ENCODE peak calls at places on chromosomes 3 and 15, in five cellular contexts. One of them, this sample, is unnamed.

GRCh38 chr3:188867691-188868090 is 304.1 kb upstream of the TPRG1 start:
- DNase-seq in Panc1: no peak
- DNase-seq in hepatocyte: no peak
- DNase-seq in right lobe of liver: no peak
- DNase-seq in testis: no peak
- DNase-seq in this sample: no peak

GRCh38 chr15:98154863-98155262 is 194.4 kb downstream of the ARRDC4 start:
- DNase-seq in hepatocyte: peak; percentile 28
- DNase-seq in Panc1: no peak
- DNase-seq in testis: no peak
- DNase-seq in right lobe of liver: no peak
- DNase-seq in this sample: peak; percentile 22

GRCh38 chr3:123347205-123347604 is 101.7 kb downstream of the ADCY5 start:
- DNase-seq in hepatocyte: no peak
- DNase-seq in testis: no peak
- DNase-seq in right lobe of liver: no peak
- DNase-seq in Panc1: no peak
- DNase-seq in this sample: no peak

GRCh38 chr15:31021067-31021665 is 29.7 kb upstream of the MTMR10 start:
- DNase-seq in Panc1: no peak
- DNase-seq in testis: no peak
- DNase-seq in hepatocyte: no peak
- DNase-seq in right lobe of liver: no peak
- DNase-seq in this sample: no peak

GRCh38 chr3:181264491-181264890 is 275.0 kb upstream of the DNAJC19 start:
- DNase-seq in testis: no peak
- DNase-seq in hepatocyte: no peak
- DNase-seq in Panc1: no peak
- DNase-seq in right lobe of liver: no peak
- DNase-seq in this sample: no peak

GRCh38 chr15:84400820-84401219 is 165.2 kb downstream of the GOLGA6L4 start:
- DNase-seq in right lobe of liver: no peak
- DNase-seq in hepatocyte: no peak
- DNase-seq in Panc1: no peak
- DNase-seq in testis: peak; percentile 2
- DNase-seq in this sample: no peak

GRCh38 chr15:81239190-81239589 is 42.5 kb downstream of the IL16 start:
- DNase-seq in Panc1: no peak
- DNase-seq in testis: no peak
- DNase-seq in right lobe of liver: no peak
- DNase-seq in hepatocyte: no peak
- DNase-seq in this sample: no peak

GRCh38 chr15:98668566-98669308 is 20.4 kb downstream of the IGF1R start:
- DNase-seq in testis: peak; percentile 11
- DNase-seq in hepatocyte: peak; percentile 23
- DNase-seq in Panc1: no peak
- DNase-seq in right lobe of liver: no peak
- DNase-seq in this sample: no peak

GRCh38 chr3:139310474-139310933 is 33.3 kb upstream of the MRPS22 start:
- DNase-seq in hepatocyte: no peak
- DNase-seq in Panc1: no peak
- DNase-seq in right lobe of liver: no peak
- DNase-seq in testis: no peak
- DNase-seq in this sample: peak; percentile 78

GRCh38 chr3:19526071-19526470 is 377.8 kb downstream of the KCNH8 start:
- DNase-seq in hepatocyte: no peak
- DNase-seq in testis: no peak
- DNase-seq in right lobe of liver: no peak
- DNase-seq in Panc1: no peak
- DNase-seq in this sample: no peak

GRCh38 chr3:76765526-76765925 is 274.4 kb upstream of the ROBO2 start:
- DNase-seq in right lobe of liver: no peak
- DNase-seq in Panc1: no peak
- DNase-seq in hepatocyte: no peak
- DNase-seq in testis: no peak
- DNase-seq in this sample: no peak

GRCh38 chr15:65423977-65424679 is 1.4 kb upstream of the IGDCC4 start:
- DNase-seq in testis: no peak
- DNase-seq in Panc1: no peak
- DNase-seq in hepatocyte: no peak
- DNase-seq in right lobe of liver: no peak
- DNase-seq in this sample: no peak

GRCh38 chr15:91884604-91885003 is 31.1 kb downstream of the SLCO3A1 start:
- DNase-seq in testis: no peak
- DNase-seq in hepatocyte: no peak
- DNase-seq in right lobe of liver: no peak
- DNase-seq in Panc1: no peak
- DNase-seq in this sample: no peak

GRCh38 chr15:68677996-68678395 is 99.2 kb downstream of the CORO2B start:
- DNase-seq in hepatocyte: no peak
- DNase-seq in right lobe of liver: no peak
- DNase-seq in Panc1: no peak
- DNase-seq in testis: no peak
- DNase-seq in this sample: no peak

GRCh38 chr3:178525180-178525704 is 11.0 kb upstream of the KCNMB2 start:
- DNase-seq in right lobe of liver: no peak
- DNase-seq in testis: no peak
- DNase-seq in Panc1: no peak
- DNase-seq in hepatocyte: no peak
- DNase-seq in this sample: peak; percentile 17

GRCh38 chr3:70064194-70064787 is 64.8 kb downstream of the SAMMSON start:
- DNase-seq in Panc1: peak; percentile 28
- DNase-seq in right lobe of liver: no peak
- DNase-seq in testis: peak; percentile 42
- DNase-seq in hepatocyte: peak; percentile 67
- DNase-seq in this sample: peak; percentile 62

GRCh38 chr3:43178891-43179366 is 73.0 kb upstream of the POMGNT2 start:
- DNase-seq in right lobe of liver: peak; percentile 71
- DNase-seq in testis: no peak
- DNase-seq in hepatocyte: peak; percentile 80
- DNase-seq in Panc1: no peak
- DNase-seq in this sample: no peak

GRCh38 chr3:174439621-174440349 is 419.3 kb upstream of the NAALADL2 start:
- DNase-seq in testis: peak; percentile 30
- DNase-seq in right lobe of liver: no peak
- DNase-seq in hepatocyte: peak; percentile 67
- DNase-seq in Panc1: peak; percentile 82
- DNase-seq in this sample: no peak

GRCh38 chr3:186534113-186534669 is 10.0 kb downstream of the CRYGS start:
- DNase-seq in Panc1: no peak
- DNase-seq in right lobe of liver: no peak
- DNase-seq in testis: no peak
- DNase-seq in hepatocyte: no peak
- DNase-seq in this sample: no peak

GRCh38 chr3:143510601-143511000 is 337.7 kb downstream of the SLC9A9 start:
- DNase-seq in hepatocyte: no peak
- DNase-seq in testis: no peak
- DNase-seq in Panc1: no peak
- DNase-seq in right lobe of liver: no peak
- DNase-seq in this sample: no peak

GRCh38 chr15:31402511-31403056 is 75.9 kb downstream of the KLF13 start:
- DNase-seq in right lobe of liver: no peak
- DNase-seq in Panc1: no peak
- DNase-seq in testis: peak; percentile 66
- DNase-seq in hepatocyte: peak; percentile 35
- DNase-seq in this sample: peak; percentile 59

GRCh38 chr15:95459288-95459687 is 871.2 kb upstream of the NR2F2 start:
- DNase-seq in hepatocyte: no peak
- DNase-seq in testis: no peak
- DNase-seq in Panc1: no peak
- DNase-seq in right lobe of liver: no peak
- DNase-seq in this sample: no peak

GRCh38 chr3:185175370-185175987 is 22.6 kb upstream of the C3orf70 start:
- DNase-seq in testis: peak; percentile 57
- DNase-seq in hepatocyte: peak; percentile 73
- DNase-seq in right lobe of liver: peak; percentile 29
- DNase-seq in Panc1: no peak
- DNase-seq in this sample: peak; percentile 88

GRCh38 chr15:70341566-70341965 is 243.8 kb upstream of the TLE3 start:
- DNase-seq in hepatocyte: no peak
- DNase-seq in Panc1: no peak
- DNase-seq in right lobe of liver: no peak
- DNase-seq in testis: no peak
- DNase-seq in this sample: no peak

GRCh38 chr15:92510163-92510882 is 116.6 kb downstream of the ST8SIA2 start:
- DNase-seq in testis: no peak
- DNase-seq in Panc1: no peak
- DNase-seq in right lobe of liver: no peak
- DNase-seq in hepatocyte: peak; percentile 17
- DNase-seq in this sample: no peak

GRCh38 chr3:28122227-28122626 is 119.2 kb upstream of the CMC1 start:
- DNase-seq in hepatocyte: no peak
- DNase-seq in testis: no peak
- DNase-seq in right lobe of liver: no peak
- DNase-seq in Panc1: no peak
- DNase-seq in this sample: no peak

GRCh38 chr15:25541228-25541627 is 102.4 kb upstream of the UBE3A start:
- DNase-seq in right lobe of liver: no peak
- DNase-seq in hepatocyte: no peak
- DNase-seq in Panc1: no peak
- DNase-seq in testis: no peak
- DNase-seq in this sample: no peak

GRCh38 chr3:123618768-123619484 is 34.1 kb upstream of the HACD2 start:
- DNase-seq in right lobe of liver: peak; percentile 61
- DNase-seq in hepatocyte: peak; percentile 58
- DNase-seq in Panc1: no peak
- DNase-seq in testis: peak; percentile 76
- DNase-seq in this sample: peak; percentile 19

GRCh38 chr3:115814778-115815380 is 191.6 kb downstream of the GAP43 start:
- DNase-seq in Panc1: peak; percentile 64
- DNase-seq in right lobe of liver: peak; percentile 61
- DNase-seq in hepatocyte: peak; percentile 82
- DNase-seq in testis: peak; percentile 90
- DNase-seq in this sample: peak; percentile 79

GRCh38 chr3:72077473-72078259 is 292.7 kb upstream of the PROK2 start:
- DNase-seq in right lobe of liver: no peak
- DNase-seq in Panc1: no peak
- DNase-seq in hepatocyte: no peak
- DNase-seq in testis: no peak
- DNase-seq in this sample: no peak

GRCh38 chr15:88902846-88903245 is 7.5 kb upstream of the HAPLN3 start:
- DNase-seq in hepatocyte: no peak
- DNase-seq in Panc1: no peak
- DNase-seq in testis: no peak
- DNase-seq in right lobe of liver: no peak
- DNase-seq in this sample: no peak
- H3K4me1 ChIP-seq in hepatocyte: peaks cover 2% of the 10 kb centered on the region
- H3K4me1 ChIP-seq in Panc1: peaks cover 90% of the 10 kb centered on the region
- H3K4me1 ChIP-seq in testis: peaks cover 5% of the 10 kb centered on the region
- H3K4me1 ChIP-seq in right lobe of liver: no peaks in the 10 kb centered on the region
- H3K4me1 ChIP-seq in this sample: peaks cover 4% of the 10 kb centered on the region

DNA sequence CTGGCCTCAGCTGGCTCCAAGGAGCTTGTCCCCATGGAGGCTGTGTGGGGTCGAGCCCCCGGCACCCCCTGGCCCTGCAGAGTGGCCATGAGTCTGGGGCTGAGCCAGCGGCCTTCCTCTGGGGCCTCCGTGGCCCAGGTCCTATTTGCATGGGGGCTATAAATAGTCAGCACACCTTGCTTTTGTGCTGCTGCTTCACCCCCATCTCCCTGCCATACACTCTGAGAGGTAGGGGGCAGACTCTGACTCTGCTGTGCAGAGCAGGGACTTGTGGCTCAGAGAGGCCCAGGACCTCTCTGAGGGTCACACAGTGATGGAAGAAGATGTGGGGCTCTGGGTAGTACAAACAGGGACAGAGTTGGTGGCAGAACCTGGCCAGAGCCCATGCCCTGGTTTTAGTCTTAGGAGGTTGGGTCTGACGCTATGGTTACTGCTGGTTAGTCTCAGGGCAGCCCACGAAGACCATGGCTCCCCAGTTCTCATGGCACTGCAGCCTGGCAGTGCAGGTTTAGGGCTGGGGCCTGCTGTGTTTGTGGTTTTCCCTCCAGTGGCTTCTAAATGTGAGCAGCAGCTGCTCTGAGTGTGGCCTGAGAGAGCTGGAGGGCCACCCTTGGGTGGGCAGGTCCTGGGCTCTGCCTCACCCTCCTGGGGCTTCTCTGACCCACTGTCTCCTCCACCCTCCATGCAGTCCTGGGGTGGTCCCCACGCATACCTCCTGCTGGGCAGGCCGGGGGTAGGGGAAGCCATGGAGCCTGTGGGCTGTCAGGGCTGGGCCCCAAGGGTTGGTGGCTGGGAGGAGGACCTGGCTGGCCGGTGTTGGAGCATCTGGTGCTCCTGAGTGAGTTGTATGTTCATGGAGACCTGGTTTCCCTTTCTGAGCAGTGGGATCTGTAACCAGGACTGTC is 13.6 kb downstream of the PRKCD start:
- DNase-seq in right lobe of liver: no peak
- DNase-seq in testis: no peak
- DNase-seq in hepatocyte: no peak
- DNase-seq in Panc1: no peak
- DNase-seq in this sample: no peak
- H3K4me1 ChIP-seq in right lobe of liver: no peaks in the 10 kb centered on the region
- H3K4me1 ChIP-seq in testis: no peaks in the 10 kb centered on the region
- H3K4me1 ChIP-seq in hepatocyte: peaks cover 16% of the 10 kb centered on the region
- H3K4me1 ChIP-seq in Panc1: no peaks in the 10 kb centered on the region
- H3K4me1 ChIP-seq in this sample: no peaks in the 10 kb centered on the region

DNA sequence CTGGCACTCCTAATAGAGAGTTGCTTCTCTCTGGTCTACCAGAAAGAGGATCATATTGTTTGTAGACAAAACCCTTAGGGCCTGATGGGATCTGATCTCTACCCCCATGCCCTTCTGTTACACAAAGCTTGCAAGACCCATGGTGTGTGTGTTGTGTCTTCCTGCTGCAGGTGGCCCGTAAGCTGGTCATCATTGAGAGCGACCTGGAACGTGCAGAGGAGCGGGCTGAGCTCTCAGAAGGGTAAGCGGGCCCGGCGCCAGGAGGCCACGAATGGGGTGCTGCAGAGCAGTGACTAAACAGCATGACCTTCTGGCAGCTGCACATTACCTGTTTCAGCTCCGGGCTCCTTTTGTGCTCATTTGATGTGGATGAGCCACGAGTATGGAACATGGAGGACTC is 18.2 kb downstream of the TPM1 start:
- DNase-seq in right lobe of liver: no peak
- DNase-seq in testis: no peak
- DNase-seq in hepatocyte: no peak
- DNase-seq in Panc1: no peak
- DNase-seq in this sample: no peak
- H3K4me1 ChIP-seq in right lobe of liver: peaks cover 4% of the 10 kb centered on the region
- H3K4me1 ChIP-seq in testis: peaks cover 5% of the 10 kb centered on the region
- H3K4me1 ChIP-seq in hepatocyte: peaks cover 5% of the 10 kb centered on the region
- H3K4me1 ChIP-seq in Panc1: peaks cover under 1% of the 10 kb centered on the region
- H3K4me1 ChIP-seq in this sample: peaks cover 32% of the 10 kb centered on the region

GRCh38 chr3:102079809-102080197 is 230.5 kb downstream of the NFKBIZ start:
- DNase-seq in right lobe of liver: no peak
- DNase-seq in hepatocyte: no peak
- DNase-seq in Panc1: no peak
- DNase-seq in testis: no peak
- DNase-seq in this sample: peak; percentile 19

GRCh38 chr3:102083469-102083868 is 234.2 kb downstream of the NFKBIZ start:
- DNase-seq in testis: no peak
- DNase-seq in Panc1: no peak
- DNase-seq in hepatocyte: no peak
- DNase-seq in right lobe of liver: no peak
- DNase-seq in this sample: no peak

GRCh38 chr3:102083971-102084370 is 234.7 kb downstream of the NFKBIZ start:
- DNase-seq in right lobe of liver: no peak
- DNase-seq in testis: no peak
- DNase-seq in hepatocyte: no peak
- DNase-seq in Panc1: no peak
- DNase-seq in this sample: no peak

GRCh38 chr3:102078864-102079808 is 229.8 kb downstream of the NFKBIZ start:
- DNase-seq in Panc1: no peak
- DNase-seq in testis: no peak
- DNase-seq in right lobe of liver: no peak
- DNase-seq in hepatocyte: no peak
- DNase-seq in this sample: no peak

GRCh38 chr3:102081587-102082289 is 232.4 kb downstream of the NFKBIZ start:
- DNase-seq in right lobe of liver: no peak
- DNase-seq in testis: no peak
- DNase-seq in hepatocyte: no peak
- DNase-seq in Panc1: no peak
- DNase-seq in this sample: no peak
- H3K4me1 ChIP-seq in right lobe of liver: no peaks in the 10 kb centered on the region
- H3K4me1 ChIP-seq in testis: no peaks in the 10 kb centered on the region
- H3K4me1 ChIP-seq in hepatocyte: peaks cover 58% of the 10 kb centered on the region
- H3K4me1 ChIP-seq in Panc1: no peaks in the 10 kb centered on the region
- H3K4me1 ChIP-seq in this sample: peaks cover 37% of the 10 kb centered on the region